ENCODE peak calls at places on chromosome 22, in six cellular contexts. One of them, this sample, is unnamed.

GRCh38 chr22:49756656-49757055 is 71.0 kb downstream of the BRD1 start:
- DNase-seq in K562: no peak
- DNase-seq in adrenal gland: no peak
- DNase-seq in cardiac fibroblast: no peak
- DNase-seq in neural crest cell: no peak
- DNase-seq in omental fat pad: peak
- DNase-seq in this sample: no peak

GRCh38 chr22:39289445-39290247 is 29.8 kb downstream of the RPL3 start:
- DNase-seq in K562: no peak
- DNase-seq in omental fat pad: no peak
- DNase-seq in cardiac fibroblast: no peak
- DNase-seq in adrenal gland: no peak
- DNase-seq in neural crest cell: no peak
- DNase-seq in this sample: no peak

GRCh38 chr22:36453855-36454378 is 27.5 kb downstream of the TXN2 start:
- DNase-seq in K562: no peak
- DNase-seq in neural crest cell: no peak
- DNase-seq in adrenal gland: no peak
- DNase-seq in omental fat pad: no peak
- DNase-seq in cardiac fibroblast: no peak
- DNase-seq in this sample: no peak

GRCh38 chr22:37549704-37550059 is 10.6 kb upstream of the CDC42EP1 start:
- DNase-seq in neural crest cell: no peak
- DNase-seq in adrenal gland: peak
- DNase-seq in cardiac fibroblast: peak
- DNase-seq in K562: no peak
- DNase-seq in omental fat pad: no peak
- DNase-seq in this sample: no peak

GRCh38 chr22:49967333-49968241 is 7.0 kb downstream of the PIM3 start:
- DNase-seq in adrenal gland: peak
- DNase-seq in neural crest cell: peak
- DNase-seq in cardiac fibroblast: no peak
- DNase-seq in K562: no peak
- DNase-seq in omental fat pad: peak
- DNase-seq in this sample: no peak

GRCh38 chr22:35627267-35628041 is 10.3 kb upstream of the MB start:
- DNase-seq in neural crest cell: no peak
- DNase-seq in adrenal gland: peak
- DNase-seq in cardiac fibroblast: peak
- DNase-seq in K562: no peak
- DNase-seq in omental fat pad: peak
- DNase-seq in this sample: peak

GRCh38 chr22:31829505-31829904 is 75.7 kb downstream of the DEPDC5 start:
- DNase-seq in adrenal gland: peak
- DNase-seq in K562: peak
- DNase-seq in cardiac fibroblast: peak
- DNase-seq in neural crest cell: no peak
- DNase-seq in omental fat pad: no peak
- DNase-seq in this sample: no peak

GRCh38 chr22:46240917-46241316 is 9.2 kb downstream of the CDPF1 start:
- DNase-seq in adrenal gland: no peak
- DNase-seq in omental fat pad: no peak
- DNase-seq in K562: no peak
- DNase-seq in neural crest cell: no peak
- DNase-seq in cardiac fibroblast: no peak
- DNase-seq in this sample: no peak

GRCh38 chr22:28670153-28670552 is 9.5 kb downstream of the TTC28 start:
- DNase-seq in K562: no peak
- DNase-seq in neural crest cell: no peak
- DNase-seq in omental fat pad: no peak
- DNase-seq in cardiac fibroblast: peak
- DNase-seq in adrenal gland: no peak
- DNase-seq in this sample: no peak

GRCh38 chr22:46634011-46634699 is 14.0 kb downstream of the GRAMD4 start:
- DNase-seq in K562: no peak
- DNase-seq in adrenal gland: no peak
- DNase-seq in omental fat pad: no peak
- DNase-seq in cardiac fibroblast: no peak
- DNase-seq in neural crest cell: no peak
- DNase-seq in this sample: no peak

GRCh38 chr22:47069270-47069669 is 306.8 kb downstream of the TBC1D22A start:
- DNase-seq in K562: no peak
- DNase-seq in cardiac fibroblast: no peak
- DNase-seq in omental fat pad: no peak
- DNase-seq in neural crest cell: no peak
- DNase-seq in adrenal gland: no peak
- DNase-seq in this sample: no peak

GRCh38 chr22:25051983-25052710 is 99.6 kb downstream of the KIAA1671 start:
- DNase-seq in omental fat pad: no peak
- DNase-seq in neural crest cell: no peak
- DNase-seq in adrenal gland: peak
- DNase-seq in K562: no peak
- DNase-seq in cardiac fibroblast: no peak
- DNase-seq in this sample: no peak

GRCh38 chr22:43433904-43434600 is 22.2 kb downstream of the MPPED1 start:
- DNase-seq in K562: no peak
- DNase-seq in adrenal gland: no peak
- DNase-seq in omental fat pad: no peak
- DNase-seq in cardiac fibroblast: no peak
- DNase-seq in neural crest cell: no peak
- DNase-seq in this sample: no peak